ENCODE peak calls at places on chromosomes 13 and 19, in nine cellular contexts. One of them, this sample, is unnamed.

GRCh38 chr13:99961634-99962033 is 9.9 kb downstream of the ZIC5 start:
- DNase-seq in Calu3: no peak
- DNase-seq in WTC11: no peak
- DNase-seq in BE2C: no peak
- DNase-seq in psoas muscle: no peak
- DNase-seq in fibroblast of lung: no peak
- DNase-seq in cardiac fibroblast: no peak
- DNase-seq in activated B cell treated with CpG ODN at 0.5 μM for 24 hours: no peak
- DNase-seq in fibroblast of the aortic adventitia: no peak
- DNase-seq in this sample: no peak

GRCh38 chr19:7145494-7145893 is 76.0 kb downstream of the ZNF557 start:
- DNase-seq in Calu3: no peak
- DNase-seq in WTC11: no peak
- DNase-seq in BE2C: no peak
- DNase-seq in psoas muscle: no peak
- DNase-seq in fibroblast of lung: no peak
- DNase-seq in cardiac fibroblast: no peak
- DNase-seq in activated B cell treated with CpG ODN at 0.5 μM for 24 hours: no peak
- DNase-seq in fibroblast of the aortic adventitia: no peak
- DNase-seq in this sample: no peak

GRCh38 chr19:7540761-7541480 is 5.4 kb downstream of the PNPLA6 start:
- DNase-seq in Calu3: no peak
- DNase-seq in WTC11: peak; percentile 89
- DNase-seq in BE2C: peak; percentile 92
- DNase-seq in psoas muscle: no peak
- DNase-seq in fibroblast of lung: peak; percentile 44
- DNase-seq in cardiac fibroblast: peak; percentile 55
- DNase-seq in activated B cell treated with CpG ODN at 0.5 μM for 24 hours: no peak
- DNase-seq in fibroblast of the aortic adventitia: no peak
- DNase-seq in this sample: peak; percentile 68

GRCh38 chr19:55305491-55305890 is 19.6 kb downstream of the TMEM150B start:
- DNase-seq in Calu3: peak; percentile 56
- DNase-seq in WTC11: peak; percentile 75
- DNase-seq in BE2C: peak; percentile 66
- DNase-seq in psoas muscle: peak; percentile 70
- DNase-seq in fibroblast of lung: no peak
- DNase-seq in cardiac fibroblast: peak; percentile 41
- DNase-seq in activated B cell treated with CpG ODN at 0.5 μM for 24 hours: peak; percentile 30
- DNase-seq in fibroblast of the aortic adventitia: peak; percentile 25
- DNase-seq in this sample: no peak

GRCh38 chr19:43675269-43675879 is 5.4 kb upstream of the PLAUR start:
- DNase-seq in Calu3: peak; percentile 96
- DNase-seq in WTC11: no peak
- DNase-seq in BE2C: no peak
- DNase-seq in psoas muscle: no peak
- DNase-seq in fibroblast of lung: peak; percentile 59
- DNase-seq in cardiac fibroblast: peak; percentile 65
- DNase-seq in activated B cell treated with CpG ODN at 0.5 μM for 24 hours: no peak
- DNase-seq in fibroblast of the aortic adventitia: peak; percentile 37
- DNase-seq in this sample: no peak

GRCh38 chr19:30784850-30785459 is 412.8 kb downstream of the ZNF536 start:
- DNase-seq in Calu3: peak; percentile 6
- DNase-seq in WTC11: peak; percentile 84
- DNase-seq in BE2C: peak; percentile 61
- DNase-seq in psoas muscle: peak; percentile 61
- DNase-seq in fibroblast of lung: no peak
- DNase-seq in cardiac fibroblast: peak; percentile 22
- DNase-seq in activated B cell treated with CpG ODN at 0.5 μM for 24 hours: no peak
- DNase-seq in fibroblast of the aortic adventitia: peak; percentile 33
- DNase-seq in this sample: peak; percentile 67

GRCh38 chr19:38679839-38680238 is 32.4 kb downstream of the ACTN4 start:
- DNase-seq in Calu3: no peak
- DNase-seq in WTC11: no peak
- DNase-seq in BE2C: no peak
- DNase-seq in psoas muscle: peak; percentile 30
- DNase-seq in fibroblast of lung: peak; percentile 67
- DNase-seq in cardiac fibroblast: peak; percentile 51
- DNase-seq in activated B cell treated with CpG ODN at 0.5 μM for 24 hours: no peak
- DNase-seq in fibroblast of the aortic adventitia: no peak
- DNase-seq in this sample: no peak

GRCh38 chr19:5313307-5313706 is 27.3 kb downstream of the PTPRS start:
- DNase-seq in Calu3: peak; percentile 42
- DNase-seq in WTC11: no peak
- DNase-seq in BE2C: peak; percentile 79
- DNase-seq in psoas muscle: no peak
- DNase-seq in fibroblast of lung: no peak
- DNase-seq in cardiac fibroblast: no peak
- DNase-seq in activated B cell treated with CpG ODN at 0.5 μM for 24 hours: peak; percentile 48
- DNase-seq in fibroblast of the aortic adventitia: no peak
- DNase-seq in this sample: no peak

GRCh38 chr19:9967326-9967725 is 31.0 kb upstream of the OLFM2 start:
- DNase-seq in Calu3: no peak
- DNase-seq in WTC11: no peak
- DNase-seq in BE2C: no peak
- DNase-seq in psoas muscle: no peak
- DNase-seq in fibroblast of lung: no peak
- DNase-seq in cardiac fibroblast: no peak
- DNase-seq in activated B cell treated with CpG ODN at 0.5 μM for 24 hours: no peak
- DNase-seq in fibroblast of the aortic adventitia: no peak
- DNase-seq in this sample: no peak

GRCh38 chr19:34217952-34218817 is 36.2 kb upstream of the GARRE1 start:
- DNase-seq in Calu3: peak; percentile 73
- DNase-seq in WTC11: no peak
- DNase-seq in BE2C: no peak
- DNase-seq in psoas muscle: no peak
- DNase-seq in fibroblast of lung: peak; percentile 99
- DNase-seq in cardiac fibroblast: peak; percentile 92
- DNase-seq in activated B cell treated with CpG ODN at 0.5 μM for 24 hours: no peak
- DNase-seq in fibroblast of the aortic adventitia: peak; percentile 92
- DNase-seq in this sample: no peak

GRCh38 chr13:97234236-97234635 is 12.1 kb downstream of the MBNL2 start:
- DNase-seq in Calu3: no peak
- DNase-seq in WTC11: no peak
- DNase-seq in BE2C: no peak
- DNase-seq in psoas muscle: no peak
- DNase-seq in fibroblast of lung: no peak
- DNase-seq in cardiac fibroblast: no peak
- DNase-seq in activated B cell treated with CpG ODN at 0.5 μM for 24 hours: no peak
- DNase-seq in fibroblast of the aortic adventitia: no peak
- DNase-seq in this sample: no peak

GRCh38 chr13:75550159-75550567 is 572 bp downstream of the UCHL3 start:
- DNase-seq in Calu3: peak; percentile 6
- DNase-seq in WTC11: no peak
- DNase-seq in BE2C: peak; percentile 40
- DNase-seq in psoas muscle: no peak
- DNase-seq in fibroblast of lung: peak; percentile 90
- DNase-seq in cardiac fibroblast: peak; percentile 72
- DNase-seq in activated B cell treated with CpG ODN at 0.5 μM for 24 hours: no peak
- DNase-seq in fibroblast of the aortic adventitia: peak; percentile 61
- DNase-seq in this sample: no peak

GRCh38 chr13:79799049-79799448 is 318.1 kb downstream of the NDFIP2 start:
- DNase-seq in Calu3: no peak
- DNase-seq in WTC11: no peak
- DNase-seq in BE2C: peak; percentile 44
- DNase-seq in psoas muscle: no peak
- DNase-seq in fibroblast of lung: no peak
- DNase-seq in cardiac fibroblast: no peak
- DNase-seq in activated B cell treated with CpG ODN at 0.5 μM for 24 hours: no peak
- DNase-seq in fibroblast of the aortic adventitia: no peak
- DNase-seq in this sample: no peak

GRCh38 chr19:18439025-18439909 is 1.3 kb upstream of the ISYNA1 start:
- DNase-seq in Calu3: peak; percentile 37
- DNase-seq in WTC11: no peak
- DNase-seq in BE2C: no peak
- DNase-seq in psoas muscle: no peak
- DNase-seq in fibroblast of lung: peak; percentile 57
- DNase-seq in cardiac fibroblast: peak; percentile 60
- DNase-seq in activated B cell treated with CpG ODN at 0.5 μM for 24 hours: no peak
- DNase-seq in fibroblast of the aortic adventitia: peak; percentile 45
- DNase-seq in this sample: peak; percentile 17

GRCh38 chr19:18440936-18441803 is 3.2 kb upstream of the ISYNA1 start:
- DNase-seq in Calu3: no peak
- DNase-seq in WTC11: no peak
- DNase-seq in BE2C: no peak
- DNase-seq in psoas muscle: no peak
- DNase-seq in fibroblast of lung: no peak
- DNase-seq in cardiac fibroblast: no peak
- DNase-seq in activated B cell treated with CpG ODN at 0.5 μM for 24 hours: no peak
- DNase-seq in fibroblast of the aortic adventitia: no peak
- DNase-seq in this sample: peak; percentile 16

GRCh38 chr19:18441804-18442788 is 4.2 kb upstream of the ISYNA1 start:
- DNase-seq in Calu3: no peak
- DNase-seq in WTC11: no peak
- DNase-seq in BE2C: no peak
- DNase-seq in psoas muscle: no peak
- DNase-seq in fibroblast of lung: no peak
- DNase-seq in cardiac fibroblast: no peak
- DNase-seq in activated B cell treated with CpG ODN at 0.5 μM for 24 hours: no peak
- DNase-seq in fibroblast of the aortic adventitia: no peak
- DNase-seq in this sample: no peak

GRCh38 chr19:18439910-18440237 is 1.9 kb upstream of the ISYNA1 start:
- DNase-seq in Calu3: no peak
- DNase-seq in WTC11: no peak
- DNase-seq in BE2C: no peak
- DNase-seq in psoas muscle: peak; percentile 65
- DNase-seq in fibroblast of lung: no peak
- DNase-seq in cardiac fibroblast: no peak
- DNase-seq in activated B cell treated with CpG ODN at 0.5 μM for 24 hours: no peak
- DNase-seq in fibroblast of the aortic adventitia: no peak
- DNase-seq in this sample: no peak

GRCh38 chr19:18440421-18440877 is 2.5 kb upstream of the ISYNA1 start:
- DNase-seq in Calu3: peak; percentile 49
- DNase-seq in WTC11: peak; percentile 62
- DNase-seq in BE2C: peak; percentile 60
- DNase-seq in psoas muscle: no peak
- DNase-seq in fibroblast of lung: no peak
- DNase-seq in cardiac fibroblast: no peak
- DNase-seq in activated B cell treated with CpG ODN at 0.5 μM for 24 hours: no peak
- DNase-seq in fibroblast of the aortic adventitia: no peak
- DNase-seq in this sample: peak; percentile 38
- TF ChIP-seq CTCF in Calu3: no peak
- TF ChIP-seq CTCF in WTC11: no peak
- TF ChIP-seq CTCF in BE2C: peak; percentile 57
- TF ChIP-seq CTCF in psoas muscle: peak; percentile 15
- TF ChIP-seq CTCF in fibroblast of lung: peak; percentile 23
- TF ChIP-seq CTCF in cardiac fibroblast: peak; percentile 36
- TF ChIP-seq CTCF in activated B cell treated with CpG ODN at 0.5 μM for 24 hours: no peak
- TF ChIP-seq CTCF in fibroblast of the aortic adventitia: no peak
- TF ChIP-seq CTCF in this sample: no peak

GRCh38 chr13:40812724-40813445 is 23.5 kb downstream of the SLC25A15 start:
- DNase-seq in Calu3: no peak
- DNase-seq in WTC11: no peak
- DNase-seq in BE2C: no peak
- DNase-seq in psoas muscle: no peak
- DNase-seq in fibroblast of lung: peak; percentile 44
- DNase-seq in cardiac fibroblast: peak; percentile 55
- DNase-seq in activated B cell treated with CpG ODN at 0.5 μM for 24 hours: no peak
- DNase-seq in fibroblast of the aortic adventitia: no peak
- DNase-seq in this sample: no peak

GRCh38 chr13:40809471-40809870 is 20.1 kb downstream of the SLC25A15 start:
- DNase-seq in Calu3: no peak
- DNase-seq in WTC11: no peak
- DNase-seq in BE2C: no peak
- DNase-seq in psoas muscle: no peak
- DNase-seq in fibroblast of lung: no peak
- DNase-seq in cardiac fibroblast: no peak
- DNase-seq in activated B cell treated with CpG ODN at 0.5 μM for 24 hours: no peak
- DNase-seq in fibroblast of the aortic adventitia: no peak
- DNase-seq in this sample: no peak

GRCh38 chr13:40814803-40815202 is 25.4 kb downstream of the SLC25A15 start:
- DNase-seq in Calu3: no peak
- DNase-seq in WTC11: no peak
- DNase-seq in BE2C: no peak
- DNase-seq in psoas muscle: no peak
- DNase-seq in fibroblast of lung: peak; percentile 3
- DNase-seq in cardiac fibroblast: peak; percentile 20
- DNase-seq in activated B cell treated with CpG ODN at 0.5 μM for 24 hours: no peak
- DNase-seq in fibroblast of the aortic adventitia: peak; percentile 5
- DNase-seq in this sample: no peak

GRCh38 chr13:40812102-40812501 is 22.7 kb downstream of the SLC25A15 start:
- DNase-seq in Calu3: no peak
- DNase-seq in WTC11: no peak
- DNase-seq in BE2C: no peak
- DNase-seq in psoas muscle: no peak
- DNase-seq in fibroblast of lung: no peak
- DNase-seq in cardiac fibroblast: no peak
- DNase-seq in activated B cell treated with CpG ODN at 0.5 μM for 24 hours: no peak
- DNase-seq in fibroblast of the aortic adventitia: no peak
- DNase-seq in this sample: no peak

GRCh38 chr13:40813662-40814454 is 24.4 kb downstream of the SLC25A15 start:
- DNase-seq in Calu3: no peak
- DNase-seq in WTC11: no peak
- DNase-seq in BE2C: peak; percentile 18
- DNase-seq in psoas muscle: no peak
- DNase-seq in fibroblast of lung: peak; percentile 12
- DNase-seq in cardiac fibroblast: peak; percentile 55
- DNase-seq in activated B cell treated with CpG ODN at 0.5 μM for 24 hours: no peak
- DNase-seq in fibroblast of the aortic adventitia: peak; percentile 31
- DNase-seq in this sample: no peak
- TF ChIP-seq CTCF in Calu3: no peak
- TF ChIP-seq CTCF in WTC11: peak; percentile 50
- TF ChIP-seq CTCF in BE2C: peak; percentile 76
- TF ChIP-seq CTCF in psoas muscle: peak; percentile 29
- TF ChIP-seq CTCF in fibroblast of lung: peak; percentile 67
- TF ChIP-seq CTCF in cardiac fibroblast: peak; percentile 60
- TF ChIP-seq CTCF in activated B cell treated with CpG ODN at 0.5 μM for 24 hours: no peak
- TF ChIP-seq CTCF in fibroblast of the aortic adventitia: peak; percentile 58
- TF ChIP-seq CTCF in this sample: peak; percentile 48

GRCh38 chr13:46010148-46010547 is 42.4 kb downstream of the ZC3H13 start:
- DNase-seq in Calu3: no peak
- DNase-seq in WTC11: no peak
- DNase-seq in BE2C: no peak
- DNase-seq in psoas muscle: no peak
- DNase-seq in fibroblast of lung: no peak
- DNase-seq in cardiac fibroblast: peak; percentile 14
- DNase-seq in activated B cell treated with CpG ODN at 0.5 μM for 24 hours: no peak
- DNase-seq in fibroblast of the aortic adventitia: peak; percentile 2
- DNase-seq in this sample: no peak
- TF ChIP-seq CTCF in Calu3: no peak
- TF ChIP-seq CTCF in WTC11: no peak
- TF ChIP-seq CTCF in BE2C: peak; percentile 54
- TF ChIP-seq CTCF in psoas muscle: peak; percentile 10
- TF ChIP-seq CTCF in fibroblast of lung: peak; percentile 35
- TF ChIP-seq CTCF in cardiac fibroblast: peak; percentile 35
- TF ChIP-seq CTCF in activated B cell treated with CpG ODN at 0.5 μM for 24 hours: no peak
- TF ChIP-seq CTCF in fibroblast of the aortic adventitia: peak; percentile 39
- TF ChIP-seq CTCF in this sample: peak; percentile 39

GRCh38 chr13:112931028-112931934 is 37.7 kb upstream of the MCF2L start:
- DNase-seq in Calu3: peak; percentile 44
- DNase-seq in WTC11: peak; percentile 50
- DNase-seq in BE2C: peak; percentile 72
- DNase-seq in psoas muscle: no peak
- DNase-seq in fibroblast of lung: peak; percentile 45
- DNase-seq in cardiac fibroblast: peak; percentile 80
- DNase-seq in activated B cell treated with CpG ODN at 0.5 μM for 24 hours: no peak
- DNase-seq in fibroblast of the aortic adventitia: peak; percentile 67
- DNase-seq in this sample: peak; percentile 71
- TF ChIP-seq CTCF in Calu3: no peak
- TF ChIP-seq CTCF in WTC11: no peak
- TF ChIP-seq CTCF in BE2C: peak; percentile 94
- TF ChIP-seq CTCF in psoas muscle: peak; percentile 54
- TF ChIP-seq CTCF in fibroblast of lung: peak; percentile 76
- TF ChIP-seq CTCF in cardiac fibroblast: peak; percentile 85
- TF ChIP-seq CTCF in activated B cell treated with CpG ODN at 0.5 μM for 24 hours: no peak
- TF ChIP-seq CTCF in fibroblast of the aortic adventitia: peak; percentile 88
- TF ChIP-seq CTCF in this sample: peak; percentile 56

GRCh38 chr19:11798391-11799296 is at the start of gene ZNF491:
- DNase-seq in Calu3: peak; percentile 79
- DNase-seq in WTC11: peak; percentile 97
- DNase-seq in BE2C: peak; percentile 97
- DNase-seq in psoas muscle: peak; percentile 94
- DNase-seq in fibroblast of lung: peak; percentile 86
- DNase-seq in cardiac fibroblast: peak; percentile 87
- DNase-seq in activated B cell treated with CpG ODN at 0.5 μM for 24 hours: peak; percentile 77
- DNase-seq in fibroblast of the aortic adventitia: peak; percentile 66
- DNase-seq in this sample: peak; percentile 97
- TF ChIP-seq CTCF in Calu3: no peak
- TF ChIP-seq CTCF in WTC11: no peak
- TF ChIP-seq CTCF in BE2C: no peak
- TF ChIP-seq CTCF in psoas muscle: peak; percentile 14
- TF ChIP-seq CTCF in fibroblast of lung: no peak
- TF ChIP-seq CTCF in cardiac fibroblast: no peak
- TF ChIP-seq CTCF in activated B cell treated with CpG ODN at 0.5 μM for 24 hours: no peak
- TF ChIP-seq CTCF in fibroblast of the aortic adventitia: no peak
- TF ChIP-seq CTCF in this sample: no peak